ENCODE peak calls at places on chromosomes 11 and 22, in eight cellular contexts. A is SJCRH30; S is keratinocyte; M is fibroblast of lung; E is tibial nerve; X is uterus; O is A549; L is CD4-positive, CD25-positive, alpha-beta regulatory T cell. W is an unnamed sample.
A peak's percentile ranks its signal among the peaks of the same experiment; 100 is the strongest.

GRCh38 chr11:70326365-70326803 is 55.9 kb downstream of the PPFIA1 start:
- DNase-seq in O (no peak), A (no peak), X (peak; percentile 69), E (peak; percentile 67), M (no peak), S (no peak), L (no peak), W (no peak)

GRCh38 chr22:35051791-35052190 is 14.2 kb upstream of the ISX start:
- DNase-seq in X (no peak), O (no peak), E (no peak), L (no peak), M (no peak), A (no peak), S (no peak), W (no peak)

GRCh38 chr11:95723353-95723942 is 66.1 kb downstream of the FAM76B start:
- DNase-seq in M (peak; percentile 89), A (no peak), O (no peak), E (no peak), X (no peak), L (no peak), S (no peak), W (no peak)

GRCh38 chr11:34679681-34680080 is 58.8 kb downstream of the EHF start:
- DNase-seq in A (no peak), X (no peak), O (no peak), M (no peak), L (no peak), E (no peak), S (no peak), W (no peak)

GRCh38 chr11:77471520-77472234 is 2.2 kb downstream of the PAK1 start:
- DNase-seq in X (no peak), M (no peak), A (peak; percentile 13), L (no peak), E (peak; percentile 12), O (peak; percentile 22), S (no peak), W (no peak)

GRCh38 chr11:129364143-129364654 is 11.4 kb upstream of the BARX2 start:
- DNase-seq in M (peak; percentile 76), A (peak; percentile 75), O (peak; percentile 88), L (peak; percentile 62), E (peak; percentile 51), X (peak; percentile 56), S (peak; percentile 62), W (peak; percentile 87)

GRCh38 chr22:40920526-40920925 is 30.7 kb upstream of the RBX1 start:
- DNase-seq in E (no peak), O (no peak), S (no peak), M (peak; percentile 18), A (no peak), L (no peak), X (no peak), W (no peak)

GRCh38 chr11:18594999-18595749 is 4.4 kb upstream of the MISFA start:
- DNase-seq in O (no peak), X (no peak), S (peak; percentile 52), A (no peak), E (no peak), M (no peak), L (no peak), W (no peak)

GRCh38 chr11:78957481-78958245 is 383.0 kb upstream of the NARS2 start:
- DNase-seq in O (no peak), A (no peak), X (no peak), E (no peak), M (peak; percentile 44), L (no peak), S (no peak), W (no peak)

GRCh38 chr11:47235163-47235562 is 13.5 kb downstream of the ACP2 start:
- DNase-seq in X (no peak), L (no peak), E (no peak), S (no peak), A (no peak), O (no peak), M (no peak), W (no peak)

GRCh38 chr11:47239889-47240288 is 8.7 kb downstream of the ACP2 start:
- DNase-seq in M (no peak), E (no peak), S (no peak), X (no peak), O (no peak), A (no peak), L (no peak), W (no peak)

GRCh38 chr11:47233989-47234668 is 14.5 kb downstream of the ACP2 start:
- DNase-seq in M (peak; percentile 73), O (peak; percentile 90), L (no peak), E (no peak), A (peak; percentile 23), X (peak; percentile 33), S (no peak), W (no peak)

GRCh38 chr11:47234669-47235075 is 13.9 kb downstream of the ACP2 start:
- DNase-seq in O (peak; percentile 84), L (no peak), A (no peak), X (no peak), S (no peak), M (peak; percentile 34), E (no peak), W (no peak)

DNA sequence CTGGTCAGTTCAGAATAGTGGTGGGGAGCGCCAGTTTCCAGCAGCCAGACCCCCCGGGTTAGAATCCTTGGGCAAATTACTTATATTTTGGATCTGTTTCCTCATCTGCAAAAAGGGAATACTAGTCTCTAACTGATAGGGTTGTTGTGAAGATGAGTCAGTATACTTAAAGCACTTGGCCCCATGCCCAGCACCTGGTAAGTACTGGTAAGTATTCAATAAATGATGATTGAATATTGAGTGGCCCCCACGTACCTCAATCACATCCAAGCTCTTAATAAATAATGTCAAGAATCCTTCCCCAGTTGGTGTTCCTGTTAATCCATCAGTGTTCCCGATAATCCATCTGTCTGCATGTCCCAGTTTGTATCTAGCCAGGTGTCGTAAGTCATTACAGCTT is 12.1 kb downstream of the ACP2 start:
- DNase-seq in O (no peak), X (no peak), A (no peak), S (no peak), L (no peak), M (peak; percentile 49), E (no peak), W (no peak)
- H3K4me1 ChIP-seq in O (peaks cover 48% of the 10 kb centered on the region), X (no peaks in the 10 kb centered on the region), A (no peaks in the 10 kb centered on the region), S (peaks cover 7% of the 10 kb centered on the region), L (no peaks in the 10 kb centered on the region), M (peaks cover 9% of the 10 kb centered on the region), E (peaks cover 3% of the 10 kb centered on the region), W (no peaks in the 10 kb centered on the region)

DNA sequence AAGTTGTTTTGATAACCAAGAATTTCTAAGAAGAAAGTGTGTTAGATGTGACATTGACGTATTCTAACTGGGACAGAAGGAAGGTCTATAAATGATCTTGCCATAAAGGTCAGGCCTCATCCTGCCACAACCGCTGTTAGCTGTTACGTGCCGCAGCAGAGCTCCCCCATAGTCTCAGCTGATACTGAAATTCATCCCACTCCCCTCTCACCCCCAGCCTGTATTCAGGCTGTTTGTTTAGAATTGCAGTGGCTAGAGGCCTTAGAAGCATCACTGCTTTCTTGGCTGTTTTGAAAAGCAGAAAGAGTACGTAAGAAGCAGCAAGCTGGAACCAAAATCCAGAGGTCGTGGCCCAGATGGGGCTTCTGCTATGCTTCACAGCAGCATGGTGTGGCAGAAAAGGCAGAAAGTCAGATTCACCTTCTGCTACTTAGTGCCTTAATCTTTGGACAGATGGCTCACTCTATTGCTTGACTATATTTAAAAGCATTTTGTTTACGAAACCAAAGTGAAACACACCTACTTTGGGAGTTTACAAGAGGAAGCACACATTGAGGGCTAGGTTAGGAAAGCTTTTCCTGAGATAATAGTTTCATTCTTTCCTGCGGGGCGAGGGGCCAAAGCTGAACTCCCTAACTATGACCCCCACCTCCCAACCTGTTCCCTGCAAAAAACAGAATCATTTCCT is 950 bp upstream of the LAYN start:
- DNase-seq in X (no peak), A (no peak), L (peak; percentile 55), O (no peak), M (no peak), E (no peak), S (no peak), W (no peak)
- H3K4me3 ChIP-seq in X (peak overlapping the region; percentile 64), A (no peak overlapping the region), L (peak overlapping the region; percentile 70), O (no peak overlapping the region), M (peak overlapping the region; percentile 5), E (peak overlapping the region; percentile 56), S (peak overlapping the region; percentile 65), W (no peak overlapping the region)

DNA sequence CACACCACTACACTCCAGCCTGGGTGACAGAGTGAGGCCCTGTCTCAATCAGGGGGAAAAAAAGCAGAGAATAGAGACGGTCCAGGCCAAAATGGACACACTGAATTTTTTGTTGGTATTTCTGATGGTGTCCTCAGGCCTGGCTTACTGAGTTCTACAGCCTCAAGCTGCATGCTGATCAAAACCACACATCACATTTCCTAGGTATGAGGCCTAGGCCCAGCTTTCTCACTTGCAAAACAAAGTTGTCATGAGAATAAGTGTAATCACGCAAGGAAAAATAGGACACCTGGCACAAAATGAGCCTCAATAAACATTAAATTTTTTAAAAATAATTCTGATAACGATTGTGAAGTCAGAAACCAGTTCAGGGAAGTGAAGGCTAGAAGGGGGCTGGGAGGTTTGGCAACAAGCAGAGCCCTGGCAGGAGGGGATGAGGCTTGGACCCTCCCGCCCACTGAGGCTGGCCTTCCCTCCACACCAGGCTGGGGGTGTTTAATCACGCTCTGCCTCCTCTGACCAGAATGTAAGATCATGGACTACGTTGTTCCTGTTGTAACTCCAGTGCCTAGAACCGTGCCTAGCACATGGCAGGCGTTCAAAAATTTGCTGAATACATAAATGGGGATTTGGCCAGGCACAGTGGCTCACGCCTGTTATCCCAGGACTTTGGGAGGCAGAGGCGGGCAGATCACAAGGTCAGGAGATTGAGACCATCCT is 18.1 kb downstream of the PACSIN2 start:
- DNase-seq in O (no peak), S (no peak), A (no peak), E (no peak), M (peak; percentile 75), L (no peak), X (peak; percentile 45), W (no peak)
- H3K4me1 ChIP-seq in O (peaks cover 90% of the 10 kb centered on the region), S (peaks cover 66% of the 10 kb centered on the region), A (peaks cover 5% of the 10 kb centered on the region), E (peaks cover 38% of the 10 kb centered on the region), M (peaks cover 45% of the 10 kb centered on the region), L (peaks cover 23% of the 10 kb centered on the region), X (peaks cover 20% of the 10 kb centered on the region), W (peaks cover 84% of the 10 kb centered on the region)

GRCh38 chr11:126331286-126331685 is 24.2 kb upstream of the ST3GAL4 start:
- DNase-seq in L (no peak), S (no peak), O (no peak), A (no peak), E (no peak), X (no peak), M (no peak), W (peak; percentile 72)
- H3K4me3 ChIP-seq in L (no peak overlapping the region), S (no peak overlapping the region), O (no peak overlapping the region), A (no peak overlapping the region), E (no peak overlapping the region), X (no peak overlapping the region), M (no peak overlapping the region), W (no peak overlapping the region)

GRCh38 chr22:46963672-46964545 is 201.5 kb downstream of the TBC1D22A start:
- DNase-seq in S (no peak), E (no peak), A (no peak), L (no peak), X (no peak), M (no peak), O (no peak), W (no peak)
- H3K4me1 ChIP-seq in S (no peaks in the 10 kb centered on the region), E (no peaks in the 10 kb centered on the region), A (no peaks in the 10 kb centered on the region), L (peaks cover 2% of the 10 kb centered on the region), X (no peaks in the 10 kb centered on the region), M (no peaks in the 10 kb centered on the region), O (no peaks in the 10 kb centered on the region), W (peaks cover 3% of the 10 kb centered on the region)